ENCODE peak calls at places on chromosomes 11 and 22, in four cellular contexts. One of them, this sample, is unnamed.
A peak's percentile ranks its signal among the peaks of the same experiment; 100 is the strongest.

GRCh38 chr22:20552450-20552894 is 45.1 kb downstream of the MED15 start:
- DNase-seq in activated naive CD8-positive, alpha-beta T cell treated with anti-CD3 and anti-CD28 coated beads, Interleukin-2, amount 50 U/mL, for 24 hours: no peak
- DNase-seq in HCEC 1CT: no peak
- DNase-seq in NCI-H1930: no peak
- DNase-seq in this sample: no peak

GRCh38 chr22:44557064-44557748 is 59.2 kb upstream of the RTL6 start:
- DNase-seq in activated naive CD8-positive, alpha-beta T cell treated with anti-CD3 and anti-CD28 coated beads, Interleukin-2, amount 50 U/mL, for 24 hours: no peak
- DNase-seq in HCEC 1CT: no peak
- DNase-seq in NCI-H1930: no peak
- DNase-seq in this sample: no peak

GRCh38 chr11:109405671-109406070 is 16.3 kb upstream of the C11orf87 start:
- DNase-seq in activated naive CD8-positive, alpha-beta T cell treated with anti-CD3 and anti-CD28 coated beads, Interleukin-2, amount 50 U/mL, for 24 hours: no peak
- DNase-seq in HCEC 1CT: peak; percentile 59
- DNase-seq in NCI-H1930: no peak
- DNase-seq in this sample: peak; percentile 14

GRCh38 chr11:69297225-69297925 is 3.4 kb downstream of the MYEOV start:
- DNase-seq in activated naive CD8-positive, alpha-beta T cell treated with anti-CD3 and anti-CD28 coated beads, Interleukin-2, amount 50 U/mL, for 24 hours: peak; percentile 94
- DNase-seq in HCEC 1CT: peak; percentile 99
- DNase-seq in NCI-H1930: no peak
- DNase-seq in this sample: peak; percentile 100

GRCh38 chr11:17786824-17787525 is 52.4 kb downstream of the KCNC1 start:
- DNase-seq in HCEC 1CT: peak; percentile 93
- DNase-seq in activated naive CD8-positive, alpha-beta T cell treated with anti-CD3 and anti-CD28 coated beads, Interleukin-2, amount 50 U/mL, for 24 hours: no peak
- DNase-seq in NCI-H1930: no peak
- DNase-seq in this sample: peak; percentile 86

GRCh38 chr11:68942751-68943271 is 38.0 kb downstream of the MRGPRD start:
- DNase-seq in NCI-H1930: no peak
- DNase-seq in activated naive CD8-positive, alpha-beta T cell treated with anti-CD3 and anti-CD28 coated beads, Interleukin-2, amount 50 U/mL, for 24 hours: no peak
- DNase-seq in HCEC 1CT: no peak
- DNase-seq in this sample: no peak

GRCh38 chr11:86515297-86516094 is 140.8 kb downstream of the CCDC81 start:
- DNase-seq in NCI-H1930: no peak
- DNase-seq in HCEC 1CT: peak; percentile 89
- DNase-seq in activated naive CD8-positive, alpha-beta T cell treated with anti-CD3 and anti-CD28 coated beads, Interleukin-2, amount 50 U/mL, for 24 hours: no peak
- DNase-seq in this sample: peak; percentile 75

GRCh38 chr22:23248583-23248982 is 68.3 kb downstream of the BCR start:
- DNase-seq in HCEC 1CT: peak; percentile 17
- DNase-seq in activated naive CD8-positive, alpha-beta T cell treated with anti-CD3 and anti-CD28 coated beads, Interleukin-2, amount 50 U/mL, for 24 hours: no peak
- DNase-seq in NCI-H1930: no peak
- DNase-seq in this sample: peak; percentile 68

GRCh38 chr11:31816467-31817053 is 5.4 kb upstream of the PAX6 start:
- DNase-seq in activated naive CD8-positive, alpha-beta T cell treated with anti-CD3 and anti-CD28 coated beads, Interleukin-2, amount 50 U/mL, for 24 hours: no peak
- DNase-seq in HCEC 1CT: no peak
- DNase-seq in NCI-H1930: no peak
- DNase-seq in this sample: no peak

GRCh38 chr11:122672892-122673291 is 17.4 kb downstream of the UBASH3B start:
- DNase-seq in NCI-H1930: no peak
- DNase-seq in activated naive CD8-positive, alpha-beta T cell treated with anti-CD3 and anti-CD28 coated beads, Interleukin-2, amount 50 U/mL, for 24 hours: no peak
- DNase-seq in HCEC 1CT: no peak
- DNase-seq in this sample: no peak

GRCh38 chr22:37752189-37753061 is 55.3 kb upstream of the GCAT start:
- DNase-seq in activated naive CD8-positive, alpha-beta T cell treated with anti-CD3 and anti-CD28 coated beads, Interleukin-2, amount 50 U/mL, for 24 hours: no peak
- DNase-seq in HCEC 1CT: peak; percentile 98
- DNase-seq in NCI-H1930: no peak
- DNase-seq in this sample: peak; percentile 98

GRCh38 chr11:117492578-117493251 is 165.1 kb downstream of the CEP164 start:
- DNase-seq in activated naive CD8-positive, alpha-beta T cell treated with anti-CD3 and anti-CD28 coated beads, Interleukin-2, amount 50 U/mL, for 24 hours: no peak
- DNase-seq in NCI-H1930: no peak
- DNase-seq in HCEC 1CT: no peak
- DNase-seq in this sample: no peak

GRCh38 chr11:6298605-6299004 is 21.7 kb downstream of the CAVIN3 start:
- DNase-seq in NCI-H1930: peak; percentile 21
- DNase-seq in activated naive CD8-positive, alpha-beta T cell treated with anti-CD3 and anti-CD28 coated beads, Interleukin-2, amount 50 U/mL, for 24 hours: peak; percentile 30
- DNase-seq in HCEC 1CT: peak; percentile 51
- DNase-seq in this sample: peak; percentile 60

GRCh38 chr11:70796601-70797000 is 398.3 kb downstream of the CTTN start:
- DNase-seq in HCEC 1CT: no peak
- DNase-seq in NCI-H1930: no peak
- DNase-seq in activated naive CD8-positive, alpha-beta T cell treated with anti-CD3 and anti-CD28 coated beads, Interleukin-2, amount 50 U/mL, for 24 hours: no peak
- DNase-seq in this sample: peak; percentile 20

GRCh38 chr22:17114958-17115235 is 6.3 kb downstream of the TMEM121B start:
- DNase-seq in NCI-H1930: no peak
- DNase-seq in activated naive CD8-positive, alpha-beta T cell treated with anti-CD3 and anti-CD28 coated beads, Interleukin-2, amount 50 U/mL, for 24 hours: no peak
- DNase-seq in HCEC 1CT: no peak
- DNase-seq in this sample: no peak

GRCh38 chr22:26041931-26042330 is 127.3 kb upstream of the SEZ6L start:
- DNase-seq in HCEC 1CT: no peak
- DNase-seq in NCI-H1930: no peak
- DNase-seq in activated naive CD8-positive, alpha-beta T cell treated with anti-CD3 and anti-CD28 coated beads, Interleukin-2, amount 50 U/mL, for 24 hours: no peak
- DNase-seq in this sample: no peak

GRCh38 chr11:10379022-10379421 is 74.1 kb downstream of the ADM start:
- DNase-seq in activated naive CD8-positive, alpha-beta T cell treated with anti-CD3 and anti-CD28 coated beads, Interleukin-2, amount 50 U/mL, for 24 hours: no peak
- DNase-seq in HCEC 1CT: no peak
- DNase-seq in NCI-H1930: no peak
- DNase-seq in this sample: peak; percentile 43

GRCh38 chr22:46525681-46526483 is 11.5 kb downstream of the CELSR1 start:
- DNase-seq in NCI-H1930: no peak
- DNase-seq in activated naive CD8-positive, alpha-beta T cell treated with anti-CD3 and anti-CD28 coated beads, Interleukin-2, amount 50 U/mL, for 24 hours: no peak
- DNase-seq in HCEC 1CT: no peak
- DNase-seq in this sample: peak; percentile 59

GRCh38 chr22:33504941-33505647 is 415.2 kb downstream of the LARGE1 start:
- DNase-seq in HCEC 1CT: no peak
- DNase-seq in NCI-H1930: no peak
- DNase-seq in activated naive CD8-positive, alpha-beta T cell treated with anti-CD3 and anti-CD28 coated beads, Interleukin-2, amount 50 U/mL, for 24 hours: no peak
- DNase-seq in this sample: no peak

GRCh38 chr11:6719588-6719987 is 36.4 kb upstream of the MRPL17 start:
- DNase-seq in activated naive CD8-positive, alpha-beta T cell treated with anti-CD3 and anti-CD28 coated beads, Interleukin-2, amount 50 U/mL, for 24 hours: no peak
- DNase-seq in HCEC 1CT: no peak
- DNase-seq in NCI-H1930: no peak
- DNase-seq in this sample: no peak

GRCh38 chr11:86486261-86487030 is 111.8 kb downstream of the CCDC81 start:
- DNase-seq in NCI-H1930: no peak
- DNase-seq in activated naive CD8-positive, alpha-beta T cell treated with anti-CD3 and anti-CD28 coated beads, Interleukin-2, amount 50 U/mL, for 24 hours: peak; percentile 20
- DNase-seq in HCEC 1CT: no peak
- DNase-seq in this sample: no peak